ENCODE peak calls at places on chromosomes 4 and X, in four cellular contexts. N, G, U and W are unnamed samples.

GRCh38 chr4:183861426-183861825 is 43.7 kb upstream of the STOX2 start:
- DNase-seq in U (no peak), G (no peak), N (no peak), W (no peak)

GRCh38 chr4:112927544-112927943 is 121.9 kb upstream of the ANK2 start:
- DNase-seq in U (no peak), N (no peak), G (no peak), W (no peak)

GRCh38 chr4:118322831-118323502 is 29.8 kb downstream of the PRSS12 start:
- DNase-seq in G (no peak), U (no peak), N (no peak), W (no peak)

GRCh38 chr4:87633239-87633638 is 16.8 kb upstream of the DMP1 start:
- DNase-seq in G (no peak), U (peak), N (peak), W (peak)

GRCh38 chr4:73922766-73923630 is 53.8 kb downstream of the CXCL1 start:
- DNase-seq in N (no peak), G (peak), U (no peak), W (no peak)

GRCh38 chr4:153022233-153022632 is 86.1 kb downstream of the FHDC1 start:
- DNase-seq in U (no peak), N (no peak), G (peak), W (peak)

GRCh38 chr4:186149872-186150271 is 41.5 kb upstream of the CYP4V2 start:
- DNase-seq in G (no peak), U (no peak), N (no peak), W (no peak)

GRCh38 chrX:4622768-4623167 is 909.3 kb upstream of the PRKX start:
- DNase-seq in G (no peak), N (no peak), U (no peak), W (no peak)